ENCODE peak calls at places on chromosomes 5 and 9, in ten cellular contexts. L is BE2C, E is stomach, B is PC-9, G is heart right ventricle, N is tibial artery, M is heart left ventricle, U is RWPE2, Z is tibial nerve, R is prostate gland. Y is an unnamed sample.
A peak's percentile ranks its signal among the peaks of the same experiment; 100 is the strongest.

GRCh38 chr5:80189201-80189600 is 66.6 kb downstream of the SERINC5 start:
- DNase-seq in G (no peak), E (no peak), U (no peak), M (no peak), R (no peak), B (no peak), N (no peak), L (no peak), Z (no peak), Y (no peak)

GRCh38 chr9:89811356-89811755 is 206.5 kb downstream of the GADD45G start:
- DNase-seq in L (no peak), U (no peak), G (no peak), N (peak; percentile 43), M (no peak), E (no peak), R (no peak), B (no peak), Z (no peak), Y (no peak)

GRCh38 chr5:129172561-129172960 is 78.0 kb downstream of the ISOC1 start:
- DNase-seq in R (no peak), G (no peak), L (no peak), Z (no peak), B (no peak), U (no peak), E (no peak), M (no peak), N (no peak), Y (no peak)

GRCh38 chr9:128456613-128457061 is 831 bp downstream of the ODF2 start:
- DNase-seq in R (peak; percentile 60), L (peak; percentile 85), M (peak; percentile 80), N (peak; percentile 85), Z (peak; percentile 40), U (peak; percentile 76), G (peak; percentile 71), E (peak; percentile 61), B (no peak), Y (peak; percentile 71)

GRCh38 chr9:129414377-129415021 is 206.4 kb downstream of the C9orf50 start:
- DNase-seq in M (peak; percentile 43), L (peak; percentile 51), R (no peak), G (peak; percentile 39), E (no peak), U (no peak), B (no peak), Z (no peak), N (no peak), Y (peak; percentile 79)

GRCh38 chr5:67693956-67694564 is 497.5 kb upstream of the CD180 start:
- DNase-seq in M (peak; percentile 62), B (no peak), R (peak; percentile 78), L (no peak), U (no peak), Z (peak; percentile 59), E (peak; percentile 26), G (peak; percentile 73), N (peak; percentile 96), Y (peak; percentile 52)

GRCh38 chr9:106880863-106881262 is 17.9 kb downstream of the ZNF462 start:
- DNase-seq in N (no peak), R (no peak), M (no peak), G (no peak), E (no peak), L (no peak), U (peak; percentile 87), B (no peak), Z (no peak), Y (no peak)

GRCh38 chr9:127004946-127005769 is 90.6 kb downstream of the RALGPS1 start:
- DNase-seq in M (no peak), N (no peak), Z (no peak), U (no peak), G (no peak), B (peak; percentile 80), L (no peak), R (no peak), E (no peak), Y (no peak)

GRCh38 chr9:82668724-82669324 is 394.1 kb downstream of the RASEF start:
- DNase-seq in R (no peak), Z (no peak), G (no peak), L (no peak), M (no peak), E (no peak), N (no peak), B (no peak), U (no peak), Y (no peak)

GRCh38 chr9:127854169-127854833 is at the start of gene ENG:
- DNase-seq in Z (peak; percentile 62), U (no peak), B (peak; percentile 43), G (peak; percentile 90), R (peak; percentile 31), E (peak; percentile 54), N (peak; percentile 87), M (peak; percentile 91), L (peak; percentile 55), Y (peak; percentile 91)

DNA sequence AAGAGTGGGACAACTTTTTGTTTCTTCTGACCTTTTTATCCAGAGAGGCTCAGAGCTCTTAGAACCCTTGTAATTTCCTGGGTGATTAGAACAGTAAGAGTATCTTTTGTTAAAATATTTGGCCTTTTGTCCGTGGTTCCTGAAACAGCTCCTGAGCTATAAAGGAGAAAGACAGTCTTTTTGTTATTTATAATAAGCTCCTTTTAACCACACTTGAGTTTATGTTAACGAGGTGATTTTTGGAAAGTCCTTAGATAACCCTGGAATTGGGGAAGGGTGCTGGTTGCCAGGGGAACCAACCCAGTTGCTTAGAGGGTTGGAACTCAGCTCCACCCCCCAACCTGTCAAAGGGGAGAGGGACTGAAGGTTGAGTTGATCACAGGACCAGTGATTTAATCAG is 4.8 kb downstream of the ZNF483 start:
- DNase-seq in U (no peak), B (no peak), L (no peak), R (no peak), Z (no peak), M (no peak), E (no peak), N (no peak), G (no peak), Y (no peak)
- H3K9me3 ChIP-seq in U (no peaks in the 10 kb centered on the region), B (peaks cover 16% of the 10 kb centered on the region), L (no peaks in the 10 kb centered on the region), R (no peaks in the 10 kb centered on the region), Z (no peaks in the 10 kb centered on the region), M (peaks cover 16% of the 10 kb centered on the region), E (peaks cover 32% of the 10 kb centered on the region), N (peaks cover 17% of the 10 kb centered on the region), G (no peaks in the 10 kb centered on the region), Y (peaks cover 29% of the 10 kb centered on the region)

GRCh38 chr9:136584401-136585328 is 38.8 kb upstream of the NOTCH1 start:
- DNase-seq in L (no peak), R (peak; percentile 30), Z (no peak), B (no peak), E (peak; percentile 35), N (no peak), M (no peak), U (no peak), G (no peak), Y (no peak)

GRCh38 chr9:136586391-136586790 is 40.5 kb upstream of the NOTCH1 start:
- DNase-seq in B (no peak), E (no peak), L (no peak), M (no peak), N (no peak), G (no peak), Z (no peak), U (no peak), R (no peak), Y (peak; percentile 47)

GRCh38 chr9:136582977-136583735 is 37.3 kb upstream of the NOTCH1 start:
- DNase-seq in M (no peak), U (no peak), Z (no peak), R (no peak), L (no peak), E (no peak), N (no peak), B (no peak), G (no peak), Y (no peak)

GRCh38 chr9:136587145-136587943 is 41.5 kb upstream of the NOTCH1 start:
- DNase-seq in M (peak; percentile 90), N (no peak), R (no peak), Z (peak; percentile 56), E (peak; percentile 31), G (peak; percentile 91), L (peak; percentile 82), B (no peak), U (no peak), Y (peak; percentile 93)

GRCh38 chr9:136585531-136586120 is 39.8 kb upstream of the NOTCH1 start:
- DNase-seq in N (no peak), Z (no peak), L (no peak), G (no peak), E (no peak), B (no peak), R (no peak), U (no peak), M (no peak), Y (peak; percentile 69)
- H3K27me3 ChIP-seq in N (peaks cover 35% of the 10 kb centered on the region), Z (no peaks in the 10 kb centered on the region), L (no peaks in the 10 kb centered on the region), G (no peaks in the 10 kb centered on the region), E (peaks cover 13% of the 10 kb centered on the region), B (no peaks in the 10 kb centered on the region), R (no peaks in the 10 kb centered on the region), U (no peaks in the 10 kb centered on the region), M (no peaks in the 10 kb centered on the region), Y (peaks cover 16% of the 10 kb centered on the region)

GRCh38 chr5:139404484-139404840 is 573 bp upstream of the SPATA24 start:
- DNase-seq in U (no peak), G (no peak), R (no peak), L (no peak), M (no peak), E (no peak), N (no peak), Z (no peak), B (no peak), Y (no peak)
- H3K4me3 ChIP-seq in U (peak overlapping the region; percentile 39), G (peak overlapping the region; percentile 46), R (peak overlapping the region; percentile 45), L (peak overlapping the region; percentile 78), M (peak overlapping the region; percentile 57), E (peak overlapping the region; percentile 47), N (peak overlapping the region; percentile 59), Z (peak overlapping the region; percentile 58), B (peak overlapping the region; percentile 67), Y (no peak overlapping the region)

DNA sequence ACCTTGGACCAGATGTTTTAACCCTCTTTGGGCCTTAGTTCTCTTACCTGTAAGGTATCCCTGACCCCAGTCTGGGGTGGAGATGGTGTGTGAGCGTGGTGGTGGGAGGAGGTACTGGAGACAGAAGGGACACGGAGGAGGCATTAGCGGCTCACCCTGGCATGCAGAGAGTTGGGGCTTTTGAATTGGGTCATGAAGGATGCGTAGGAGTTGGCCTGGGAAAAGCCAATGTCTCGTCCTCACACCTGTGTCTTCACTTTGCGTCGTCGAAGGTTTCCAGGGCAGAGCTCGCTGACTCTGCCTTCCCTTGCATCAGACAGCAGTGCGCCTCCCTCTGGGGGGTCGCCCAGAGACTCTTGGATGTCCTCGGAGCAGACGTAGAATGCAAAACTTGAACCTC is 11.2 kb downstream of the RXRA start:
- DNase-seq in R (no peak), L (no peak), M (no peak), E (no peak), U (no peak), B (no peak), Z (no peak), G (no peak), N (no peak), Y (no peak)
- H3K9me3 ChIP-seq in R (no peaks in the 10 kb centered on the region), L (no peaks in the 10 kb centered on the region), M (no peaks in the 10 kb centered on the region), E (no peaks in the 10 kb centered on the region), U (no peaks in the 10 kb centered on the region), B (no peaks in the 10 kb centered on the region), Z (no peaks in the 10 kb centered on the region), G (no peaks in the 10 kb centered on the region), N (no peaks in the 10 kb centered on the region), Y (no peaks in the 10 kb centered on the region)

GRCh38 chr5:579746-580366 is 32.3 kb upstream of the CEP72 start:
- DNase-seq in G (no peak), R (no peak), Z (no peak), U (no peak), E (peak; percentile 24), B (no peak), M (no peak), N (no peak), L (no peak), Y (no peak)
- H3K27me3 ChIP-seq in G (peaks cover 49% of the 10 kb centered on the region), R (peaks cover 2% of the 10 kb centered on the region), Z (no peaks in the 10 kb centered on the region), U (peaks cover 59% of the 10 kb centered on the region), E (peaks cover 11% of the 10 kb centered on the region), B (peaks cover 88% of the 10 kb centered on the region), M (peaks cover 8% of the 10 kb centered on the region), N (peaks cover 37% of the 10 kb centered on the region), L (no peaks in the 10 kb centered on the region), Y (no peaks in the 10 kb centered on the region)

Y was measured in left lung.